ENCODE peak calls at places on chromosomes 2 and 18, in nine cellular contexts. One of them, this sample, is unnamed.
A peak's percentile ranks its signal among the peaks of the same experiment; 100 is the strongest.

GRCh38 chr2:51601706-51602105 is 569.8 kb upstream of the NRXN1 start:
- DNase-seq in esophagus squamous epithelium: no peak
- DNase-seq in CD8-positive, alpha-beta memory T cell: no peak
- DNase-seq in right cardiac atrium: no peak
- DNase-seq in GM23248: no peak
- DNase-seq in transverse colon: no peak
- DNase-seq in neuronal stem cell: no peak
- DNase-seq in body of pancreas: no peak
- DNase-seq in spleen: no peak
- DNase-seq in this sample: no peak

GRCh38 chr18:46711444-46711863 is 45.4 kb downstream of the ST8SIA5 start:
- DNase-seq in right cardiac atrium: no peak
- DNase-seq in esophagus squamous epithelium: no peak
- DNase-seq in GM23248: no peak
- DNase-seq in transverse colon: no peak
- DNase-seq in body of pancreas: no peak
- DNase-seq in neuronal stem cell: no peak
- DNase-seq in CD8-positive, alpha-beta memory T cell: no peak
- DNase-seq in spleen: no peak
- DNase-seq in this sample: no peak

GRCh38 chr2:203683932-203684556 is 22.4 kb upstream of the CD28 start:
- DNase-seq in GM23248: peak; percentile 95
- DNase-seq in CD8-positive, alpha-beta memory T cell: no peak
- DNase-seq in esophagus squamous epithelium: no peak
- DNase-seq in right cardiac atrium: no peak
- DNase-seq in body of pancreas: peak; percentile 42
- DNase-seq in transverse colon: no peak
- DNase-seq in neuronal stem cell: no peak
- DNase-seq in spleen: no peak
- DNase-seq in this sample: no peak

GRCh38 chr2:1744446-1745170 is at the start of gene PXDN:
- DNase-seq in neuronal stem cell: peak; percentile 58
- DNase-seq in GM23248: peak; percentile 86
- DNase-seq in esophagus squamous epithelium: no peak
- DNase-seq in right cardiac atrium: peak; percentile 91
- DNase-seq in body of pancreas: no peak
- DNase-seq in CD8-positive, alpha-beta memory T cell: no peak
- DNase-seq in spleen: peak; percentile 73
- DNase-seq in transverse colon: peak; percentile 45
- DNase-seq in this sample: no peak

GRCh38 chr2:224563537-224563936 is 21.6 kb downstream of the CUL3 start:
- DNase-seq in GM23248: peak; percentile 40
- DNase-seq in transverse colon: no peak
- DNase-seq in CD8-positive, alpha-beta memory T cell: no peak
- DNase-seq in body of pancreas: no peak
- DNase-seq in right cardiac atrium: no peak
- DNase-seq in neuronal stem cell: no peak
- DNase-seq in spleen: no peak
- DNase-seq in esophagus squamous epithelium: no peak
- DNase-seq in this sample: no peak

GRCh38 chr2:196266855-196267254 is 95.5 kb upstream of the STK17B start:
- DNase-seq in neuronal stem cell: no peak
- DNase-seq in GM23248: no peak
- DNase-seq in CD8-positive, alpha-beta memory T cell: no peak
- DNase-seq in right cardiac atrium: no peak
- DNase-seq in spleen: no peak
- DNase-seq in esophagus squamous epithelium: no peak
- DNase-seq in body of pancreas: no peak
- DNase-seq in transverse colon: no peak
- DNase-seq in this sample: no peak

GRCh38 chr2:217785544-217786045 is 217.2 kb downstream of the TNS1 start:
- DNase-seq in right cardiac atrium: peak; percentile 91
- DNase-seq in spleen: peak; percentile 91
- DNase-seq in body of pancreas: peak; percentile 79
- DNase-seq in CD8-positive, alpha-beta memory T cell: peak; percentile 57
- DNase-seq in esophagus squamous epithelium: no peak
- DNase-seq in neuronal stem cell: peak; percentile 78
- DNase-seq in transverse colon: peak; percentile 80
- DNase-seq in GM23248: peak; percentile 73
- DNase-seq in this sample: peak; percentile 47

GRCh38 chr2:236717719-236718118 is 148.1 kb downstream of the ACKR3 start:
- DNase-seq in right cardiac atrium: no peak
- DNase-seq in body of pancreas: no peak
- DNase-seq in transverse colon: no peak
- DNase-seq in neuronal stem cell: no peak
- DNase-seq in CD8-positive, alpha-beta memory T cell: no peak
- DNase-seq in GM23248: no peak
- DNase-seq in spleen: no peak
- DNase-seq in esophagus squamous epithelium: no peak
- DNase-seq in this sample: no peak

GRCh38 chr2:74583504-74583903 is 29.0 kb downstream of the DOK1 start:
- DNase-seq in CD8-positive, alpha-beta memory T cell: no peak
- DNase-seq in transverse colon: no peak
- DNase-seq in neuronal stem cell: peak; percentile 27
- DNase-seq in GM23248: peak; percentile 82
- DNase-seq in body of pancreas: no peak
- DNase-seq in spleen: no peak
- DNase-seq in right cardiac atrium: no peak
- DNase-seq in esophagus squamous epithelium: no peak
- DNase-seq in this sample: no peak

GRCh38 chr2:20288941-20289340 is 61.7 kb downstream of the PUM2 start:
- DNase-seq in right cardiac atrium: no peak
- DNase-seq in esophagus squamous epithelium: no peak
- DNase-seq in transverse colon: no peak
- DNase-seq in body of pancreas: no peak
- DNase-seq in GM23248: peak; percentile 80
- DNase-seq in spleen: no peak
- DNase-seq in neuronal stem cell: no peak
- DNase-seq in CD8-positive, alpha-beta memory T cell: no peak
- DNase-seq in this sample: no peak

GRCh38 chr2:63408530-63408929 is 179.7 kb downstream of the WDPCP start:
- DNase-seq in esophagus squamous epithelium: no peak
- DNase-seq in body of pancreas: no peak
- DNase-seq in GM23248: no peak
- DNase-seq in neuronal stem cell: no peak
- DNase-seq in CD8-positive, alpha-beta memory T cell: no peak
- DNase-seq in spleen: no peak
- DNase-seq in right cardiac atrium: no peak
- DNase-seq in transverse colon: no peak
- DNase-seq in this sample: no peak

GRCh38 chr2:16622399-16622968 is 43.1 kb downstream of the CYRIA start:
- DNase-seq in body of pancreas: no peak
- DNase-seq in esophagus squamous epithelium: no peak
- DNase-seq in right cardiac atrium: no peak
- DNase-seq in spleen: no peak
- DNase-seq in transverse colon: no peak
- DNase-seq in CD8-positive, alpha-beta memory T cell: no peak
- DNase-seq in neuronal stem cell: no peak
- DNase-seq in GM23248: no peak
- DNase-seq in this sample: no peak

GRCh38 chr2:60539177-60539576 is 14.3 kb downstream of the BCL11A start:
- DNase-seq in neuronal stem cell: no peak
- DNase-seq in body of pancreas: no peak
- DNase-seq in GM23248: no peak
- DNase-seq in transverse colon: no peak
- DNase-seq in spleen: no peak
- DNase-seq in right cardiac atrium: no peak
- DNase-seq in esophagus squamous epithelium: no peak
- DNase-seq in CD8-positive, alpha-beta memory T cell: no peak
- DNase-seq in this sample: no peak

GRCh38 chr2:236568068-236568921 is 1.3 kb upstream of the ACKR3 start:
- DNase-seq in CD8-positive, alpha-beta memory T cell: peak; percentile 8
- DNase-seq in spleen: peak; percentile 90
- DNase-seq in right cardiac atrium: peak; percentile 85
- DNase-seq in esophagus squamous epithelium: no peak
- DNase-seq in body of pancreas: peak; percentile 65
- DNase-seq in neuronal stem cell: no peak
- DNase-seq in GM23248: peak; percentile 63
- DNase-seq in transverse colon: peak; percentile 39
- DNase-seq in this sample: no peak

GRCh38 chr18:38940863-38941531 is 1375.4 kb upstream of the CELF4 start:
- DNase-seq in GM23248: peak; percentile 9
- DNase-seq in right cardiac atrium: no peak
- DNase-seq in body of pancreas: peak; percentile 38
- DNase-seq in CD8-positive, alpha-beta memory T cell: peak; percentile 15
- DNase-seq in spleen: no peak
- DNase-seq in transverse colon: no peak
- DNase-seq in esophagus squamous epithelium: no peak
- DNase-seq in neuronal stem cell: no peak
- DNase-seq in this sample: peak; percentile 35

GRCh38 chr2:83584674-83585073 is 874.4 kb downstream of the SUCLG1 start:
- DNase-seq in right cardiac atrium: no peak
- DNase-seq in spleen: no peak
- DNase-seq in CD8-positive, alpha-beta memory T cell: no peak
- DNase-seq in GM23248: peak; percentile 65
- DNase-seq in esophagus squamous epithelium: no peak
- DNase-seq in transverse colon: no peak
- DNase-seq in body of pancreas: no peak
- DNase-seq in neuronal stem cell: peak; percentile 49
- DNase-seq in this sample: no peak

GRCh38 chr2:223954401-223954800 is 2.9 kb upstream of the MRPL44 start:
- DNase-seq in neuronal stem cell: no peak
- DNase-seq in body of pancreas: no peak
- DNase-seq in spleen: no peak
- DNase-seq in right cardiac atrium: no peak
- DNase-seq in CD8-positive, alpha-beta memory T cell: no peak
- DNase-seq in transverse colon: no peak
- DNase-seq in esophagus squamous epithelium: no peak
- DNase-seq in GM23248: peak; percentile 86
- DNase-seq in this sample: no peak

GRCh38 chr18:830315-830901 is 18.4 kb upstream of the YES1 start:
- DNase-seq in esophagus squamous epithelium: no peak
- DNase-seq in CD8-positive, alpha-beta memory T cell: no peak
- DNase-seq in GM23248: peak; percentile 73
- DNase-seq in body of pancreas: no peak
- DNase-seq in right cardiac atrium: no peak
- DNase-seq in spleen: no peak
- DNase-seq in transverse colon: no peak
- DNase-seq in neuronal stem cell: no peak
- DNase-seq in this sample: peak; percentile 11

GRCh38 chr2:101356486-101356885 is 30.8 kb downstream of the CREG2 start:
- DNase-seq in esophagus squamous epithelium: no peak
- DNase-seq in body of pancreas: no peak
- DNase-seq in right cardiac atrium: no peak
- DNase-seq in neuronal stem cell: no peak
- DNase-seq in transverse colon: no peak
- DNase-seq in CD8-positive, alpha-beta memory T cell: no peak
- DNase-seq in spleen: no peak
- DNase-seq in GM23248: peak; percentile 55
- DNase-seq in this sample: no peak

GRCh38 chr2:27960237-27960912 is 69.8 kb downstream of the BABAM2 start:
- DNase-seq in neuronal stem cell: no peak
- DNase-seq in right cardiac atrium: no peak
- DNase-seq in body of pancreas: no peak
- DNase-seq in GM23248: peak; percentile 95
- DNase-seq in transverse colon: no peak
- DNase-seq in CD8-positive, alpha-beta memory T cell: no peak
- DNase-seq in spleen: no peak
- DNase-seq in esophagus squamous epithelium: no peak
- DNase-seq in this sample: no peak

GRCh38 chr2:241112046-241112445 is 10.0 kb upstream of the MTERF4 start:
- DNase-seq in CD8-positive, alpha-beta memory T cell: no peak
- DNase-seq in body of pancreas: no peak
- DNase-seq in esophagus squamous epithelium: no peak
- DNase-seq in GM23248: no peak
- DNase-seq in neuronal stem cell: no peak
- DNase-seq in spleen: no peak
- DNase-seq in right cardiac atrium: no peak
- DNase-seq in transverse colon: no peak
- DNase-seq in this sample: no peak
- H3K9me3 ChIP-seq in CD8-positive, alpha-beta memory T cell: no peaks in the 10 kb centered on the region
- H3K9me3 ChIP-seq in body of pancreas: no peaks in the 10 kb centered on the region
- H3K9me3 ChIP-seq in esophagus squamous epithelium: no peaks in the 10 kb centered on the region
- H3K9me3 ChIP-seq in GM23248: no peaks in the 10 kb centered on the region
- H3K9me3 ChIP-seq in neuronal stem cell: peaks cover 2% of the 10 kb centered on the region
- H3K9me3 ChIP-seq in spleen: no peaks in the 10 kb centered on the region
- H3K9me3 ChIP-seq in right cardiac atrium: no peaks in the 10 kb centered on the region
- H3K9me3 ChIP-seq in transverse colon: no peaks in the 10 kb centered on the region
- H3K9me3 ChIP-seq in this sample: no peaks in the 10 kb centered on the region

GRCh38 chr18:13688191-13689136 is 37.9 kb downstream of the FAM210A start:
- DNase-seq in esophagus squamous epithelium: no peak
- DNase-seq in CD8-positive, alpha-beta memory T cell: no peak
- DNase-seq in neuronal stem cell: no peak
- DNase-seq in spleen: no peak
- DNase-seq in body of pancreas: no peak
- DNase-seq in right cardiac atrium: peak; percentile 67
- DNase-seq in transverse colon: no peak
- DNase-seq in GM23248: no peak
- DNase-seq in this sample: no peak
- H3K9me3 ChIP-seq in esophagus squamous epithelium: no peaks in the 10 kb centered on the region
- H3K9me3 ChIP-seq in CD8-positive, alpha-beta memory T cell: no peaks in the 10 kb centered on the region
- H3K9me3 ChIP-seq in neuronal stem cell: no peaks in the 10 kb centered on the region
- H3K9me3 ChIP-seq in spleen: no peaks in the 10 kb centered on the region
- H3K9me3 ChIP-seq in body of pancreas: no peaks in the 10 kb centered on the region
- H3K9me3 ChIP-seq in right cardiac atrium: no peaks in the 10 kb centered on the region
- H3K9me3 ChIP-seq in transverse colon: no peaks in the 10 kb centered on the region
- H3K9me3 ChIP-seq in GM23248: no peaks in the 10 kb centered on the region
- H3K9me3 ChIP-seq in this sample: no peaks in the 10 kb centered on the region

GRCh38 chr2:116952254-116952653 is 862.2 kb upstream of the DDX18 start:
- DNase-seq in right cardiac atrium: no peak
- DNase-seq in GM23248: no peak
- DNase-seq in esophagus squamous epithelium: no peak
- DNase-seq in spleen: no peak
- DNase-seq in CD8-positive, alpha-beta memory T cell: no peak
- DNase-seq in body of pancreas: no peak
- DNase-seq in transverse colon: peak; percentile 7
- DNase-seq in neuronal stem cell: no peak
- DNase-seq in this sample: no peak

GRCh38 chr2:116948258-116948657 is 866.2 kb upstream of the DDX18 start:
- DNase-seq in spleen: no peak
- DNase-seq in GM23248: no peak
- DNase-seq in body of pancreas: no peak
- DNase-seq in CD8-positive, alpha-beta memory T cell: no peak
- DNase-seq in neuronal stem cell: no peak
- DNase-seq in esophagus squamous epithelium: no peak
- DNase-seq in right cardiac atrium: no peak
- DNase-seq in transverse colon: no peak
- DNase-seq in this sample: no peak

GRCh38 chr2:116949249-116949648 is 865.2 kb upstream of the DDX18 start:
- DNase-seq in neuronal stem cell: no peak
- DNase-seq in body of pancreas: no peak
- DNase-seq in CD8-positive, alpha-beta memory T cell: no peak
- DNase-seq in transverse colon: no peak
- DNase-seq in right cardiac atrium: no peak
- DNase-seq in esophagus squamous epithelium: no peak
- DNase-seq in spleen: no peak
- DNase-seq in GM23248: no peak
- DNase-seq in this sample: no peak
- H3K9me3 ChIP-seq in neuronal stem cell: peaks cover 1% of the 10 kb centered on the region
- H3K9me3 ChIP-seq in body of pancreas: no peaks in the 10 kb centered on the region
- H3K9me3 ChIP-seq in CD8-positive, alpha-beta memory T cell: no peaks in the 10 kb centered on the region
- H3K9me3 ChIP-seq in transverse colon: no peaks in the 10 kb centered on the region
- H3K9me3 ChIP-seq in right cardiac atrium: no peaks in the 10 kb centered on the region
- H3K9me3 ChIP-seq in esophagus squamous epithelium: no peaks in the 10 kb centered on the region
- H3K9me3 ChIP-seq in spleen: peaks cover 4% of the 10 kb centered on the region
- H3K9me3 ChIP-seq in GM23248: no peaks in the 10 kb centered on the region
- H3K9me3 ChIP-seq in this sample: no peaks in the 10 kb centered on the region

DNA sequence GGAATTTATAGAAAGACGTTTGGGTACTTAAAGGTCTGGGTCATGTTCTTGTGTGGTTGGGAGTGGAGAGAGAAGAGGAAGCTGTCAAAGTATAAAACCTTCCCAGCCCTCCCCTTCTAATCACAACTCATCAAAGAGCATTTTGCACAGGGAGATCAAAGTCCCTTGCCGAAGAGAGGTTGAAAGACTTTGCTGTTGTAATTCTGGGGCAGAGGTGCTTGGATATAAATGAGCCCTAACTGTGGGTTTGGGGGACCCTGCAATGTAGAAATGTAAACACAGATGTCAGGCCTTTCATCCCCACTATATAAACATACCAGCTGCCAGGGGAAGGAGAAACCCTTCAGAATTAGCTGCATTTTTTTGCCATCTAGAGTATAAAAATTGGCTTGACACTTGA is 182.1 kb downstream of the ETAA1 start:
- DNase-seq in GM23248: no peak
- DNase-seq in CD8-positive, alpha-beta memory T cell: no peak
- DNase-seq in transverse colon: no peak
- DNase-seq in esophagus squamous epithelium: no peak
- DNase-seq in body of pancreas: no peak
- DNase-seq in neuronal stem cell: no peak
- DNase-seq in right cardiac atrium: no peak
- DNase-seq in spleen: no peak
- DNase-seq in this sample: no peak
- H3K9me3 ChIP-seq in GM23248: no peaks in the 10 kb centered on the region
- H3K9me3 ChIP-seq in CD8-positive, alpha-beta memory T cell: no peaks in the 10 kb centered on the region
- H3K9me3 ChIP-seq in transverse colon: peaks cover 11% of the 10 kb centered on the region
- H3K9me3 ChIP-seq in esophagus squamous epithelium: no peaks in the 10 kb centered on the region
- H3K9me3 ChIP-seq in body of pancreas: no peaks in the 10 kb centered on the region
- H3K9me3 ChIP-seq in neuronal stem cell: no peaks in the 10 kb centered on the region
- H3K9me3 ChIP-seq in right cardiac atrium: no peaks in the 10 kb centered on the region
- H3K9me3 ChIP-seq in spleen: peaks cover 28% of the 10 kb centered on the region
- H3K9me3 ChIP-seq in this sample: no peaks in the 10 kb centered on the region

This sample was measured in T-helper 17 cell.